ENCODE peak calls at places on chromosomes 5 and 9, in ten cellular contexts. D is bronchial epithelial cell; I is B cell; P is fibroblast of pulmonary artery; Z is K562; E is SK-N-SH; Q is CD4-positive, alpha-beta T cell; A is fibroblast of lung; M is AG10803; F is GM10248. K is an unnamed sample.

GRCh38 chr5:96250782-96251181 is 182.3 kb downstream of the PCSK1 start:
- DNase-seq in I (no peak), P (no peak), Z (no peak), E (no peak), D (no peak), F (no peak), A (no peak), Q (no peak), M (no peak), K (no peak)

GRCh38 chr9:75953218-75953617 is 62.7 kb downstream of the PCSK5 start:
- DNase-seq in Z (no peak), M (no peak), P (peak; percentile 76), F (no peak), Q (no peak), I (no peak), A (no peak), E (no peak), D (peak; percentile 28), K (no peak)

GRCh38 chr9:130453487-130453886 is 8.7 kb downstream of the ASS1 start:
- DNase-seq in A (peak; percentile 55), E (peak; percentile 95), P (peak; percentile 74), Z (peak; percentile 50), Q (no peak), M (no peak), D (no peak), I (no peak), F (no peak), K (no peak)

GRCh38 chr5:108917596-108917995 is 169.9 kb downstream of the FER start:
- DNase-seq in M (no peak), I (no peak), F (no peak), P (peak; percentile 33), D (peak; percentile 72), E (no peak), Q (no peak), Z (no peak), A (peak; percentile 51), K (no peak)

GRCh38 chr9:125189011-125189360 is 617 bp downstream of the PPP6C start:
- DNase-seq in D (no peak), I (no peak), Z (peak; percentile 42), F (no peak), E (peak; percentile 51), P (no peak), M (no peak), Q (peak; percentile 19), A (no peak), K (peak; percentile 76)

GRCh38 chr5:169763437-169764301 is 126.6 kb downstream of the DOCK2 start:
- DNase-seq in P (no peak), D (no peak), Q (no peak), I (no peak), M (peak; percentile 73), Z (no peak), F (peak; percentile 40), E (peak; percentile 33), A (peak; percentile 60), K (no peak)

GRCh38 chr5:67405101-67405364 is 208.4 kb upstream of the CD180 start:
- DNase-seq in A (no peak), Q (no peak), P (no peak), I (no peak), Z (no peak), E (no peak), D (no peak), F (no peak), M (no peak), K (no peak)

GRCh38 chr5:169070413-169070812 is 230.5 kb downstream of the SLIT3 start:
- DNase-seq in P (no peak), I (no peak), F (no peak), Q (no peak), M (no peak), E (no peak), D (no peak), Z (no peak), A (no peak), K (no peak)

GRCh38 chr9:114989600-114990410 is 59.4 kb upstream of the TNFSF8 start:
- DNase-seq in E (no peak), M (no peak), Q (no peak), P (no peak), A (no peak), F (peak; percentile 21), Z (no peak), I (no peak), D (no peak), K (no peak)

GRCh38 chr9:79642671-79643070 is 70.9 kb downstream of the TLE4 start:
- DNase-seq in D (no peak), E (no peak), F (no peak), M (no peak), A (peak; percentile 40), P (no peak), Z (no peak), I (no peak), Q (no peak), K (no peak)

GRCh38 chr5:118919016-118919415 is 69.3 kb downstream of the DTWD2 start:
- DNase-seq in Q (no peak), I (no peak), A (no peak), D (no peak), P (no peak), F (no peak), M (peak; percentile 21), E (no peak), Z (no peak), K (no peak)

GRCh38 chr5:145178667-145179523 is 656.2 kb downstream of the PRELID2 start:
- DNase-seq in I (no peak), M (peak; percentile 12), A (peak; percentile 6), F (no peak), P (peak; percentile 62), E (no peak), Q (no peak), D (peak; percentile 17), Z (no peak), K (no peak)

DNA sequence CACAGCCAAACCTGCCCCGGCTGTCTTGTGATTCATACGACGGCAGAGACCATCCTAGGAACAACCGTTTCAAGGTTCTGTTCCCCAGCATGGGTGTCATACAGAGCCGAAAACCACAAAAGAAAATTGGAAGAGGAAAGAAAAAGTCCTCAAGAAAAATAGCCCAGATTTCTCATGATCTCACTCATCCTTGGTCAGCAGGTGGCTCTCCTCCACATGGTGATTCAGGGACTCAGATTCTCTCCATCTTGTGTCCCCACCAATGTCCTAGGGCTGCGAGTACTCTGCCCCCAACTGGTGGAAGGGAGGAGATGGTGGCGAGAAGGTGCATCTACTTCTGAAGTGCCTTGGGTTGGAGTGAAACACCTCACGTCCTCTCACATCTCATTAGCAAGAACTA is 25.6 kb downstream of the PDZD2 start:
- DNase-seq in I (no peak), M (no peak), Q (no peak), D (peak; percentile 25), F (peak; percentile 31), A (peak; percentile 67), E (peak; percentile 27), Z (peak; percentile 67), P (peak; percentile 6), K (no peak)
- TF ChIP-seq CTCF in I (no peak), M (no peak), Q (no peak), D (no peak), F (no peak), A (no peak), E (no peak), Z (peak; percentile 77), P (no peak), K (no peak)

DNA sequence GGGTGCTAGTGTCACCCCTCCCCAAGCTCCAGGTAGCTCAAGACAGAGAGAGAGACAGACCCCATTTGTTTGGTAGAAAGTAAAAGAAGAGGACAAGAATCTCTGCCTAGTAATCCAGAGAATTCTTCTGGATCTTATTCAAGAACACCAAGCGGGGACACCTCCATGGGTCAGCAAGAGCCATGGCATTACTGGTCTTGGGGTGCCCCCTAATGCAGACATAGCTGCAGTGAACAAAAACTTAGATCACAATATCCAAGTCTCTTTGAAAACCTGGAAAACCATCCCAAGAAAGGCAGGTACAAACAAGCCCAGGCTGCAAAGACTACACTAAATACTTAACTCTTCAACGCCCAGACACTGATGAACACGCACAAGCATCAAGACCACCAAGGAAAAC is 29.9 kb upstream of the PDE4D start:
- DNase-seq in M (peak; percentile 55), E (no peak), F (no peak), I (no peak), P (peak; percentile 36), A (peak; percentile 18), Z (no peak), D (peak; percentile 21), Q (no peak), K (no peak)
- TF ChIP-seq CTCF in M (peak; percentile 61), E (peak; percentile 36), F (no peak), I (no peak), P (peak; percentile 32), A (peak; percentile 32), Z (no peak), D (no peak), Q (no peak), K (peak; percentile 15)

DNA sequence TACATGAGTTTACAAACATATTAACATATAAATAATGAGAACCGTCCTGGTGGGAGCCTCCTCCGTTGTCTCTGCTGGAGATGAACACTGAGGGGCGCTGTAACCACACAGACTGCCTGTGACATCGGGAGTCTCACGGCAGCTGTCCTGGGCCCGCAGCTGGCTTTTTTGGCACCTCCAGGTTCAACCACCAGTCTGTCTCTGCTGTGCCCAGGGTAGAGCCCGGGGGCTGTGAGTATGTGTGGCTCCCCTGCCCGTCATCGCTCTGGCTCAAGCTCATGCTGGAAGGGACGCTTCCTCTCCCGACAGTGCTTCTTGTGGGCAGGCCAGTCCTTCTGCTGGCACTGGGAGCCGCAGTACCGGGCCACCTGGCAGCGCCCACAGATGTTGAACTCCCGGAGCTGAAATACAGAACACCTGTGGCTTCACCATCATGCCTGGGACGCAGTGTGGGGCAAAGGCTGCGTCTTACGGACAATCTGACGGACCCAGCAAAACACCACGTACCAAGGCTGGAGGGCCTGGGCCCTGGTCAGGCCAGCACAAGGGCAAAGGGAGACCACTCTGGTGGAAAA is 3.6 kb upstream of the DPH7 start:
- DNase-seq in Z (peak; percentile 30), D (no peak), Q (no peak), M (no peak), E (peak; percentile 50), I (no peak), P (peak; percentile 24), F (no peak), A (no peak), K (peak; percentile 46)
- TF ChIP-seq CTCF in Z (peak; percentile 66), D (peak; percentile 37), Q (no peak), M (peak; percentile 22), E (peak; percentile 47), I (no peak), P (peak; percentile 13), F (peak; percentile 22), A (peak; percentile 6), K (peak; percentile 49)

DNA sequence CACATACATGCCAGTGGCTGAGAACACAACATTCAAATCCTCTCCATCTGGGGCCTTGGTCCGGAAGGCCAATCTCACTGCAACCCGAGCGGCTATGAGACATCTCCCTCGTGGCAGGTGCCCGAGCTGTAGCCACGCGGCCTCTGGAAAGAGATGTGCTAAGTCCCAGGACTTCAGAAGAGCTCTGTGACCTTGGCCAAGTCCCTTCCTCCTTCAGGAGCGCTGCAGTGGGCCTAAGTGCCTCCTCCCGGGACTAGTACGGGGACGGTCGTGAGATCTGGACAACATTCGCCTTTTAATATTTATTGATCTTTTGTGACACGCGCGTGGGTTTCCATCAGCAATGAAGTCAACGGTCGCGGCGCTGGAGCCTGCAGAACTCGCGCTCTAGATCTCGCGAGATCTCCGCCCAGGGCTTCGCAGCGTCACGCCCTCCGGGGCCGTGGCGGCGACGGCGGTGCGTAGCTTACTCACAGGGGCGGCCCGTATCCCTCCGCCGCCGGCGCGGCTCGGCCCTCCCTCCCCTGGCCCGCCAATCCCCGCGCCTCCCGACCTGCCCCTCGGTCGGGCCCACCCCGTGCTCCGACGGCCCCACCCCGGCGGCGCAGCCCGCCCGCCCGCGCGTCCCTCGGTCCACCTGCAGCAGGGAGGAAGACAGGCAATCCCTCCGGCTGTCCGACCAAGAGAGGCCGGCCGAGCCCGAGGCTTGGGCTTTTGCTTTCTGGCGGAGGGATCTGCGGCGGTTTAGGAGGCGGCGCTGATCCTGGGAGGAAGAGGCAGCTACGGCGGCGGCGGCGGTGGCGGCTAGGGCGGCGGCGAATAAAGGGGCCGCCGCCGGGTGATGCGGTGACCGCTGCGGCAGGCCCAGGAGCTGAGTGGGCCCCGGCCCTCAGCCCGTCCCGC is at the start of gene UBE2D2:
- DNase-seq in Z (peak; percentile 97), D (peak; percentile 89), F (peak; percentile 96), M (peak; percentile 99), I (peak; percentile 98), E (peak; percentile 99), A (peak; percentile 99), Q (peak; percentile 96), P (peak; percentile 99), K (peak; percentile 99)
- TF ChIP-seq CTCF in Z (no peak), D (no peak), F (no peak), M (no peak), I (no peak), E (no peak), A (no peak), Q (no peak), P (no peak), K (no peak)

K was measured in psoas muscle.